ENCODE peak calls at places on chromosomes 2 and 18, in eight cellular contexts. M is neuronal stem cell, U is tibial nerve, V is psoas muscle, Q is tibial artery, X is lower lobe of right lung, W is thoracic aorta, C is PC-9. T is an unnamed sample. For H3K4me1, the result is how much of the 10 kb centered on the place peaks cover.

GRCh38 chr2:105600037-105600442 is 144.7 kb upstream of the NCK2 start:
- DNase-seq in Q (no peak), U (no peak), X (no peak), W (no peak), M (no peak), C (no peak), V (no peak), T (no peak)

GRCh38 chr18:50981381-50981780 is 13.5 kb downstream of the ELAC1 start:
- DNase-seq in M (no peak), U (no peak), X (no peak), Q (no peak), V (no peak), C (peak), W (no peak), T (no peak)

GRCh38 chr2:34102359-34102758 is 503.3 kb upstream of the FAM98A start:
- DNase-seq in M (no peak), V (no peak), X (no peak), W (no peak), Q (no peak), U (no peak), C (no peak), T (no peak)

GRCh38 chr2:219570924-219571310 is 422 bp downstream of the OBSL1 start:
- DNase-seq in X (no peak), C (no peak), W (no peak), M (no peak), U (no peak), Q (no peak), V (no peak), T (no peak)

GRCh38 chr2:43007901-43008300 is 215.5 kb upstream of the HAAO start:
- DNase-seq in V (no peak), Q (no peak), U (no peak), C (no peak), X (no peak), W (no peak), M (no peak), T (no peak)

GRCh38 chr2:38515155-38516074 is 87.3 kb downstream of the HNRNPLL start:
- DNase-seq in W (peak), Q (no peak), C (no peak), M (no peak), U (peak), X (peak), V (peak), T (peak)

GRCh38 chr2:187640926-187641510 is 86.8 kb upstream of the TFPI start:
- DNase-seq in M (no peak), X (no peak), U (no peak), W (no peak), V (no peak), C (no peak), Q (no peak), T (no peak)

GRCh38 chr2:179460530-179460929 is 195.9 kb upstream of the SESTD1 start:
- DNase-seq in X (no peak), W (no peak), Q (peak), U (no peak), C (peak), M (no peak), V (no peak), T (no peak)

GRCh38 chr2:54360055-54360792 is 95.9 kb upstream of the SPTBN1 start:
- DNase-seq in V (no peak), X (no peak), W (no peak), U (peak), C (no peak), M (no peak), Q (peak), T (peak)

GRCh38 chr2:209422191-209422754 is 1.6 kb upstream of the MAP2 start:
- DNase-seq in V (no peak), W (no peak), C (no peak), M (no peak), Q (no peak), U (no peak), X (no peak), T (no peak)

GRCh38 chr2:47063159-47063930 is 91.8 kb downstream of the STPG4 start:
- DNase-seq in U (no peak), X (no peak), V (no peak), Q (no peak), C (no peak), M (no peak), W (no peak), T (no peak)

GRCh38 chr2:47065343-47065742 is 89.8 kb downstream of the STPG4 start:
- DNase-seq in X (no peak), U (no peak), V (no peak), C (no peak), M (no peak), Q (no peak), W (no peak), T (no peak)

GRCh38 chr2:47064076-47064475 is 91.0 kb downstream of the STPG4 start:
- DNase-seq in C (no peak), W (no peak), M (no peak), Q (no peak), X (no peak), U (no peak), V (no peak), T (no peak)

GRCh38 chr2:47067788-47068407 is 87.2 kb downstream of the STPG4 start:
- DNase-seq in M (no peak), W (no peak), V (peak), Q (no peak), U (no peak), X (no peak), C (no peak), T (no peak)

DNA sequence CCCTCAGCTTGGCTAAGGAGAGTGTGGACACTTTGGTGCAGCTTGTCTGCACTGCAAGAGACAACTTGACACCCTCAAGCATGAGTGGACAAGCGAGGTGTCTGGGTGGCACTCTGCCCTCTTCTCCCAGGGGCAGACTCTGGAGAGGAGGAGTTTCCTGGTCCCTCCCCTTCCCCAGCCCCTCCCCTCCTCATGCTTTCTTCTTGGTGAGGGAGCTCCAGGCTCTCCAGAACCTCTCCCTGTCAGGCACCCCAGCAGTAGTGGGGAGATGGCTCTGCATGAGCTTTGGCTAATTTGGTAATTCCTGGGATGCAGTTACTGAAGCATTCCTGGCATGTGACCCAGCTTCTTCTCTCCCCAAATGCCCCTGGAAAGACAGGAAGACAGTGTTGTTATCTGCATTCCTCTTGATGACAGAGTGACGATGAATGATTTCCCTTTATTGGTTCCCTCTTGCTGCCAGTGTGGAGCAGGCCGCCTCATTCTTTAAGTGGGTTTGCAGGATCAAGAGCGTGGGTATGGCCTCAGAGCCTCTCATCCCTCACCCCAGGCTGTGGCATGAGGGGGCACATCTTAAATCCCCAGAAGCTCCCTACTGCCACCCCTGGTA is 89.2 kb downstream of the STPG4 start:
- DNase-seq in U (no peak), W (no peak), M (no peak), C (peak), X (no peak), V (no peak), Q (no peak), T (no peak)
- H3K4me1 ChIP-seq in U (half or more), W (half or more), M (under half), C (half or more), X (half or more), V (half or more), Q (half or more), T (under half)

GRCh38 chr2:210477496-210477895 is 937 bp upstream of the LANCL1 start:
- DNase-seq in W (no peak), Q (no peak), V (no peak), U (peak), M (no peak), C (no peak), X (no peak), T (no peak)
- H3K4me3 ChIP-seq in W (peak), Q (peak), V (peak), U (no peak), M (peak), C (peak), X (peak), T (peak)

GRCh38 chr2:144154205-144154604 is 365.7 kb downstream of the ZEB2 start:
- DNase-seq in X (no peak), Q (no peak), W (no peak), U (no peak), C (no peak), M (no peak), V (no peak), T (no peak)

GRCh38 chr2:144152817-144153271 is 367.1 kb downstream of the ZEB2 start:
- DNase-seq in V (no peak), W (no peak), X (no peak), C (no peak), M (no peak), Q (no peak), U (no peak), T (no peak)

GRCh38 chr2:144161061-144161460 is 358.9 kb downstream of the ZEB2 start:
- DNase-seq in W (no peak), M (no peak), Q (no peak), C (no peak), X (no peak), U (no peak), V (no peak), T (no peak)

GRCh38 chr2:144159264-144159663 is 360.7 kb downstream of the ZEB2 start:
- DNase-seq in Q (no peak), X (no peak), U (no peak), M (no peak), V (no peak), C (no peak), W (no peak), T (no peak)

DNA sequence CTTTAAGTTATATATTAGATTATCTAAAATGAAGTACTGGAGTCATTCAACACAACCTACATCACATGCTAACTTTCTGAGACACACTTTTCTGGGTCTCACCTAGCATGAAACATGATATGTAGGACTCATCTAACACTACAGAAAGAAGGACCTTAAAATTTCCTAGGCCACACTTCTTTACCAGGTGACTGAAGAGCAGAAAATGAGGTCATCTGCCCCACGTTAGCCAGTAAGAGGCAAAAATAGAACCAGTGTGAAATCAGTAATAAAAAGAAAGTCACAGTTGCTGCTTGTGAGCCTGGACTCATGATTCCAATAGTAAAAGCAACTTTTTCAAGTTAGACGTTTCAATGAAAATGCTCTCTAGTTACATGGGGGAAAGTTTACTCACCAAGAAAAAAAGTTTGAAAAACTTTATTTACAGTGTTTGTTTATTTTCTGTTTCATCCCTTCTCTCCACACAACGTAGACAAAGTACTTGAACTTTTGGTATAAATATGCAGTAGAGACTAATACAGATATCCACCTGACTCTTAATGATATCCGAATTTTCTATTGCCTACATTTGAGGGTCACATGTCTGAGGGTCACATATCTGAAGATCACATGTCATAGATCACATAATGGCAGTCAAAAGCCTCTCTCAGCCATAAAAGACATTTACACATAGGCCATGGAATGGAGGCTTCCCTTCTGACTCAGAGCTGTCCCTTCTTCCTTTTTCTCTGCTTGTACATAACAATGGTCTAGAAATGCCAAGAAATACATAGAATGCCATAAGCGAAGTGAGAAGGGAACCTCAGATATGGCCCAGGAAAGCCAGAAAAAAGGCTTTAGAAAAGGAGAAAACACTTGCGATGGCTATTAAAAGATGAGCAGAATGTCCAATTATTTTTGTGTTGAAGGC is 362.9 kb downstream of the ZEB2 start:
- DNase-seq in W (no peak), M (no peak), X (no peak), Q (no peak), V (no peak), C (no peak), U (no peak), T (no peak)
- H3K4me1 ChIP-seq in W (under half), M (under half), X (under half), Q (under half), V (under half), C (under half), U (under half), T (under half)

GRCh38 chr2:152406836-152407161 is 71.8 kb downstream of the FMNL2 start:
- DNase-seq in U (no peak), X (no peak), W (no peak), M (no peak), C (no peak), V (no peak), Q (no peak), T (no peak)
- H3K4me3 ChIP-seq in U (peak), X (peak), W (peak), M (no peak), C (no peak), V (peak), Q (peak), T (no peak)

GRCh38 chr2:96526101-96526591 is 10.4 kb upstream of the ARID5A start:
- DNase-seq in V (peak), C (no peak), X (no peak), W (no peak), Q (no peak), U (no peak), M (no peak), T (no peak)
- H3K4me1 ChIP-seq in V (under half), C (under half), X (under half), W (under half), Q (under half), U (under half), M (under half), T (under half)

GRCh38 chr2:86336350-86337234 is 834 bp downstream of the REEP1 start:
- DNase-seq in Q (no peak), V (no peak), W (no peak), C (no peak), U (no peak), M (peak), X (no peak), T (no peak)

GRCh38 chr2:86338778-86339295 is 1.4 kb upstream of the REEP1 start:
- DNase-seq in Q (no peak), M (no peak), V (no peak), X (no peak), U (no peak), C (no peak), W (no peak), T (no peak)

GRCh38 chr2:86341470-86341869 is 4.0 kb upstream of the REEP1 start:
- DNase-seq in W (no peak), M (no peak), Q (no peak), X (no peak), U (no peak), C (no peak), V (no peak), T (no peak)

GRCh38 chr2:86335865-86336321 is 1.5 kb downstream of the REEP1 start:
- DNase-seq in Q (no peak), U (no peak), X (no peak), M (no peak), V (no peak), C (no peak), W (no peak), T (no peak)

GRCh38 chr2:86337235-86338099 is at the start of gene REEP1:
- DNase-seq in M (peak), Q (no peak), X (no peak), V (peak), C (no peak), W (no peak), U (no peak), T (peak)
- H3K4me3 ChIP-seq in M (peak), Q (peak), X (peak), V (peak), C (peak), W (peak), U (peak), T (peak)

GRCh38 chr2:128602699-128603101 is 284.0 kb upstream of the HS6ST1 start:
- DNase-seq in X (peak), V (no peak), U (no peak), W (no peak), Q (no peak), M (no peak), C (no peak), T (no peak)
- H3K4me1 ChIP-seq in X (under half), V (under half), U (under half), W (under half), Q (under half), M (under half), C (under half), T (under half)

DNA sequence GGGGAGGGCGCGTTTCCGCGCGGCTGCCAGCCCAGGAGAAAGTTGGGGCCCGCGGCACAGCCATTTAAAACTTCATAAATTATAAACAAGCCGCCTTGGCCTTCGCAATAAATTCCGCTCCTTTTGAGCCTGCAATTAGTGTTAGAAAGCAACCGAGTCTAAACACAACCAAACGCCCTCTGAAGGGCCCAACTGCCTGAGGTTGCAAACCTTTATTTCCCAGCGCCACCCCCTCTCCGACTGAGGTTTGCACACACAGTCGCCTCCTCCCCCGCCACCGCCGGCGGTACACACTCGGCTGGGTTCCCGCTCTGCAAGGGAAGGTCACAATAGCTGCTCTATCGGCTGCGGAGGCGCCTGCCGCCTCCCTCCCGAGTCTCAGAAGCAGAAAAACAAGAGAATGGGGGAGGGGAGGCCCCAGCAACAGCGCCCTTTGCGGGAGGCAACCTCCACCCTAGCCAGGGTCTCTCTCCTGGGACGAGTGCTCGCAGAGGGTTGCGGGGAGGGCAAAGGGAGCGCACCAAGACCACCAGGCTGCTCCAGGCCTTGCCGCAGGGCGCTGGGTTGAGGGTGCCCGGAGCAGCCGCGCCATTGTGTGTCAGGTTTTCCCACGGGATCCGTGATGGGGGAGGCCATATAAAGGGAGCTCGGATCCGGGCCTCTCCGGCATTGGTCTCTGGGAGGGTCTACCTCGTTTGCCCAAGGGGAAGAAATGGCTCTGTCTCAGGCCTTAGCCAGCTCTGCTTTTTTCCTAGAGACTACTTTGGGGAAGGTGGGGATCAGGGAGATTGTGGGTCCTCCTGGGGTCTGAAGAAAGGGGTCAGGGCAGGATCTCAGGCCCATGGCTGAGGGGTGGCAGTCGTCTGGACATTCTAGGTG is 13.4 kb upstream of the HOXD1 start:
- DNase-seq in V (no peak), X (no peak), C (no peak), W (no peak), M (no peak), U (no peak), Q (no peak), T (no peak)
- H3K4me3 ChIP-seq in V (peak), X (no peak), C (no peak), W (no peak), M (peak), U (no peak), Q (no peak), T (no peak)

GRCh38 chr2:224884188-224884587 is 158.1 kb downstream of the DOCK10 start:
- DNase-seq in U (peak), Q (no peak), W (no peak), C (no peak), V (no peak), M (no peak), X (no peak), T (no peak)

GRCh38 chr2:224881846-224882245 is 160.4 kb downstream of the DOCK10 start:
- DNase-seq in V (no peak), Q (no peak), C (no peak), W (no peak), U (no peak), X (no peak), M (no peak), T (no peak)

GRCh38 chr2:224883700-224884099 is 158.6 kb downstream of the DOCK10 start:
- DNase-seq in W (no peak), U (no peak), V (no peak), M (no peak), Q (no peak), X (no peak), C (no peak), T (no peak)

GRCh38 chr2:224883172-224883516 is 159.1 kb downstream of the DOCK10 start:
- DNase-seq in M (no peak), V (no peak), Q (no peak), W (no peak), X (no peak), U (no peak), C (no peak), T (no peak)

DNA sequence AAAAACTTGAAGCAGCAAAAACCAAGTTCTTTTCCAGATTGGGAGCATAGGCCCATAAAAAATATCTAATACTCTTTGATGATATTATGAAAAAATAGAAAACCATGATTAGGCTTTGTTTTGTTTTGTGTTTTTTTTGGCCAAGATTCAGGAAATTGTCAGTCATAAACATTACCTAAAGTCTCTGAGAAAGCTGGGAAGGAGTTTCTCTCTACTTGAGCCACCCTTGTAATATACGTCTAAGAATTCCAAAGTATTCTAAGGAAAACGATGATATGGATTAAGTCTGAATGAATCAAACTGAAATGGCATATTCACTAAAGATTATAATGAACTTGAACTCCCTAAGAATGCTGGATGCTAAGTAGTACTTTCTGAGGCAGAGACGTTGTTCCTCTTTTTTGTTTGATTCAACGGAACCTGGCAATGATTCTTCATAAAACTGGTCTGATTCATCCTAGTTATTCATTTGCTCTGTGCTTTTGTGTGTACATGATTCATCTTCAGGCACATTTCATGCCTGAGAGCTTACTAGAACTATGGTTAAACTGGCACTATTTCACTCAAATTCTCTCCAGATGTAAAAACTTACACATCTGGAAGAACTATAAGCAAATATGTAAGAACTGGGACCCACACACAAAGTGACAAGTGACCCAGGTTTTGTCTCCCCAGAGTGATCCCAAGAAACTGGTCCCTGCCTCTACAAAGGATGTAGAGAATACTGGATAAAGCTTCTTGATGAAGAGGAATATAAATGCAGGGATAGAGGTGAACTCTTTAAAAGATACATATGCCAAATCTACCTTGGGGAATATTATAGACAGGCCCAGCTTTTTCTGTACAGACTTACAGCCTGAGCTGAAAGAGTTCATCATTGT is 159.7 kb downstream of the DOCK10 start:
- DNase-seq in U (no peak), V (no peak), M (no peak), W (no peak), C (no peak), X (no peak), Q (no peak), T (no peak)
- H3K4me1 ChIP-seq in U (under half), V (under half), M (under half), W (under half), C (under half), X (under half), Q (under half), T (under half)

T was measured in pancreas.